ENCODE peak calls at places on chromosomes 11 and 22, in four cellular contexts. One of them, this sample, is unnamed.

GRCh38 chr22:20429254-20430100 is 8.1 kb downstream of the SCARF2 start:
- DNase-seq in NCI-H1105: peak
- DNase-seq in activated effector memory CD4-positive, alpha-beta T cell treated with Interleukin-2 at 50 U/mL for 16 hours: peak
- DNase-seq in foreskin fibroblast: no peak
- DNase-seq in this sample: no peak

GRCh38 chr11:132626446-132626845 is 905.9 kb downstream of the OPCML start:
- DNase-seq in NCI-H1105: no peak
- DNase-seq in foreskin fibroblast: no peak
- DNase-seq in activated effector memory CD4-positive, alpha-beta T cell treated with Interleukin-2 at 50 U/mL for 16 hours: no peak
- DNase-seq in this sample: no peak

GRCh38 chr11:121446752-121447156 is 5.4 kb upstream of the SORL1 start:
- DNase-seq in NCI-H1105: no peak
- DNase-seq in activated effector memory CD4-positive, alpha-beta T cell treated with Interleukin-2 at 50 U/mL for 16 hours: no peak
- DNase-seq in foreskin fibroblast: peak
- DNase-seq in this sample: no peak

GRCh38 chr11:103358251-103358650 is 249.0 kb downstream of the DYNC2H1 start:
- DNase-seq in NCI-H1105: no peak
- DNase-seq in foreskin fibroblast: peak
- DNase-seq in activated effector memory CD4-positive, alpha-beta T cell treated with Interleukin-2 at 50 U/mL for 16 hours: no peak
- DNase-seq in this sample: no peak

GRCh38 chr11:111010391-111011354 is 234.9 kb upstream of the POU2AF2 start:
- DNase-seq in activated effector memory CD4-positive, alpha-beta T cell treated with Interleukin-2 at 50 U/mL for 16 hours: no peak
- DNase-seq in foreskin fibroblast: no peak
- DNase-seq in NCI-H1105: no peak
- DNase-seq in this sample: no peak

GRCh38 chr11:64296236-64296635 is 3.9 kb upstream of the CATSPERZ start:
- DNase-seq in activated effector memory CD4-positive, alpha-beta T cell treated with Interleukin-2 at 50 U/mL for 16 hours: no peak
- DNase-seq in NCI-H1105: no peak
- DNase-seq in foreskin fibroblast: no peak
- DNase-seq in this sample: no peak

GRCh38 chr11:64173616-64174355 is 7.9 kb upstream of the MACROD1 start:
- DNase-seq in activated effector memory CD4-positive, alpha-beta T cell treated with Interleukin-2 at 50 U/mL for 16 hours: no peak
- DNase-seq in foreskin fibroblast: no peak
- DNase-seq in NCI-H1105: no peak
- DNase-seq in this sample: no peak

GRCh38 chr22:48800036-48800885 is 1027.4 kb downstream of the BRD1 start:
- DNase-seq in NCI-H1105: no peak
- DNase-seq in activated effector memory CD4-positive, alpha-beta T cell treated with Interleukin-2 at 50 U/mL for 16 hours: no peak
- DNase-seq in foreskin fibroblast: no peak
- DNase-seq in this sample: no peak

GRCh38 chr11:69645801-69646492 is 5.0 kb downstream of the CCND1 start:
- DNase-seq in foreskin fibroblast: no peak
- DNase-seq in NCI-H1105: peak
- DNase-seq in activated effector memory CD4-positive, alpha-beta T cell treated with Interleukin-2 at 50 U/mL for 16 hours: no peak
- DNase-seq in this sample: no peak

GRCh38 chr11:74171630-74172465 is 759 bp downstream of the PPME1 start:
- DNase-seq in foreskin fibroblast: no peak
- DNase-seq in NCI-H1105: no peak
- DNase-seq in activated effector memory CD4-positive, alpha-beta T cell treated with Interleukin-2 at 50 U/mL for 16 hours: no peak
- DNase-seq in this sample: no peak

GRCh38 chr11:12086271-12087074 is 23.9 kb upstream of the MICAL2 start:
- DNase-seq in foreskin fibroblast: peak
- DNase-seq in NCI-H1105: no peak
- DNase-seq in activated effector memory CD4-positive, alpha-beta T cell treated with Interleukin-2 at 50 U/mL for 16 hours: no peak
- DNase-seq in this sample: peak

GRCh38 chr11:11960687-11961086 is 47.7 kb downstream of the DKK3 start:
- DNase-seq in NCI-H1105: no peak
- DNase-seq in foreskin fibroblast: no peak
- DNase-seq in activated effector memory CD4-positive, alpha-beta T cell treated with Interleukin-2 at 50 U/mL for 16 hours: peak
- DNase-seq in this sample: no peak

GRCh38 chr22:25702571-25703167 is 39.3 kb upstream of the MYO18B start:
- DNase-seq in foreskin fibroblast: no peak
- DNase-seq in activated effector memory CD4-positive, alpha-beta T cell treated with Interleukin-2 at 50 U/mL for 16 hours: no peak
- DNase-seq in NCI-H1105: no peak
- DNase-seq in this sample: no peak

GRCh38 chr11:101010899-101011298 is 118.7 kb downstream of the PGR start:
- DNase-seq in NCI-H1105: no peak
- DNase-seq in activated effector memory CD4-positive, alpha-beta T cell treated with Interleukin-2 at 50 U/mL for 16 hours: no peak
- DNase-seq in foreskin fibroblast: no peak
- DNase-seq in this sample: no peak

GRCh38 chr22:24819941-24820461 is 14.0 kb downstream of the SGSM1 start:
- DNase-seq in activated effector memory CD4-positive, alpha-beta T cell treated with Interleukin-2 at 50 U/mL for 16 hours: no peak
- DNase-seq in foreskin fibroblast: no peak
- DNase-seq in NCI-H1105: peak
- DNase-seq in this sample: peak

GRCh38 chr11:102470257-102470656 is 17.7 kb upstream of the TMEM123 start:
- DNase-seq in NCI-H1105: no peak
- DNase-seq in foreskin fibroblast: no peak
- DNase-seq in activated effector memory CD4-positive, alpha-beta T cell treated with Interleukin-2 at 50 U/mL for 16 hours: peak
- DNase-seq in this sample: no peak

GRCh38 chr22:39106326-39106725 is 9.3 kb downstream of the APOBEC3H start:
- DNase-seq in NCI-H1105: no peak
- DNase-seq in activated effector memory CD4-positive, alpha-beta T cell treated with Interleukin-2 at 50 U/mL for 16 hours: no peak
- DNase-seq in foreskin fibroblast: no peak
- DNase-seq in this sample: no peak

GRCh38 chr11:17763703-17764102 is 29.1 kb downstream of the KCNC1 start:
- DNase-seq in foreskin fibroblast: no peak
- DNase-seq in NCI-H1105: no peak
- DNase-seq in activated effector memory CD4-positive, alpha-beta T cell treated with Interleukin-2 at 50 U/mL for 16 hours: no peak
- DNase-seq in this sample: no peak